ENCODE peak calls at places on chromosome 17, in six cellular contexts. P is foreskin melanocyte, J is anterior cingulate cortex, X is psoas muscle, H is T-cell, K is aorta. V is an unnamed sample.

GRCh38 chr17:20122236-20122879 is 113.2 kb downstream of the SPECC1 start:
- DNase-seq in J (no peak), X (no peak), H (no peak), K (no peak), P (no peak), V (no peak)

GRCh38 chr17:16997514-16998429 is 25.9 kb upstream of the TNFRSF13B start:
- DNase-seq in P (no peak), H (peak; percentile 52), K (no peak), J (no peak), X (no peak), V (no peak)

GRCh38 chr17:6831662-6832263 is at the start of gene TEKT1:
- DNase-seq in X (peak; percentile 62), H (peak; percentile 18), P (peak; percentile 22), J (peak; percentile 85), K (peak; percentile 88), V (peak; percentile 60)

GRCh38 chr17:62740066-62740465 is 68.0 kb downstream of the MARCHF10 start:
- DNase-seq in P (no peak), X (no peak), K (no peak), J (peak; percentile 11), H (no peak), V (no peak)

GRCh38 chr17:16381496-16381820 is 567 bp downstream of the UBB start:
- DNase-seq in H (no peak), J (no peak), X (no peak), K (no peak), P (no peak), V (no peak)

GRCh38 chr17:76122411-76123126 is 18.5 kb downstream of the FOXJ1 start:
- DNase-seq in K (no peak), P (no peak), J (no peak), H (no peak), X (no peak), V (no peak)

GRCh38 chr17:50265212-50265611 is 9.1 kb upstream of the TMEM92 start:
- DNase-seq in H (no peak), J (no peak), K (peak; percentile 67), P (no peak), X (no peak), V (no peak)

GRCh38 chr17:51365090-51365489 is 104.7 kb downstream of the UTP18 start:
- DNase-seq in X (no peak), J (no peak), P (no peak), K (no peak), H (no peak), V (no peak)

GRCh38 chr17:6666077-6666521 is 14.5 kb downstream of the C17orf100 start:
- DNase-seq in J (peak; percentile 86), K (peak; percentile 72), P (peak; percentile 55), H (no peak), X (peak; percentile 61), V (peak; percentile 29)

GRCh38 chr17:17985555-17985954 is 12.9 kb downstream of the DRC3 start:
- DNase-seq in K (no peak), H (no peak), X (no peak), P (no peak), J (no peak), V (no peak)

GRCh38 chr17:353213-353837 is 718 bp upstream of the RPH3AL start:
- DNase-seq in P (no peak), X (no peak), H (no peak), K (no peak), J (no peak), V (no peak)

GRCh38 chr17:76166168-76166567 is 25.1 kb upstream of the FOXJ1 start:
- DNase-seq in H (no peak), P (no peak), K (no peak), X (no peak), J (peak; percentile 80), V (no peak)

GRCh38 chr17:31654936-31655335 is 204.1 kb downstream of the COPRS start:
- DNase-seq in K (no peak), J (no peak), H (no peak), P (peak; percentile 53), X (no peak), V (no peak)

GRCh38 chr17:49468827-49469385 is 26.2 kb upstream of the NGFR start:
- DNase-seq in H (no peak), J (no peak), P (no peak), K (no peak), X (peak; percentile 40), V (no peak)

GRCh38 chr17:74598346-74599022 is 6.4 kb upstream of the CD300LD start:
- DNase-seq in J (no peak), X (no peak), K (no peak), H (no peak), P (no peak), V (no peak)

GRCh38 chr17:57939797-57940196 is 15.4 kb downstream of the CUEDC1 start:
- DNase-seq in J (no peak), K (peak; percentile 71), X (no peak), H (no peak), P (no peak), V (peak; percentile 17)

GRCh38 chr17:41666708-41667279 is 21.9 kb upstream of the EIF1 start:
- DNase-seq in J (peak; percentile 74), H (peak; percentile 79), K (peak; percentile 90), P (peak; percentile 60), X (peak; percentile 85), V (peak; percentile 89)

GRCh38 chr17:67365762-67366192 is 600 bp downstream of the PSMD12 start:
- DNase-seq in P (no peak), X (no peak), H (no peak), J (no peak), K (no peak), V (no peak)

GRCh38 chr17:55496094-55496881 is 15.0 kb downstream of the SMIM36 start:
- DNase-seq in P (no peak), H (no peak), K (no peak), J (peak; percentile 18), X (no peak), V (no peak)

V was measured in activated naive CD4-positive, alpha-beta T cell treated with anti-CD3 and anti-CD28 coated beads, Interleukin-2, amount 50 U/mL, for 16 hours.